ENCODE peak calls at places on chromosomes 3 and 15, in ten cellular contexts. I is CD8-positive, alpha-beta T cell; E is A549; N is CD8-positive, alpha-beta memory T cell; S is IMR-90; O is uterus; J is neuronal stem cell; Y is mesenchymal stem cell; H is colonic mucosa; L is kidney. P is an unnamed sample.

GRCh38 chr3:105304487-105304886 is 62.2 kb upstream of the ALCAM start:
- DNase-seq in I (no peak), E (no peak), N (no peak), S (peak; percentile 72), O (no peak), J (no peak), Y (peak; percentile 62), H (no peak), L (no peak), P (no peak)

GRCh38 chr15:60989696-60990095 is 239.4 kb downstream of the RORA start:
- DNase-seq in I (no peak), E (no peak), N (no peak), S (peak; percentile 22), O (no peak), J (no peak), Y (no peak), H (no peak), L (no peak), P (no peak)

GRCh38 chr15:98643104-98643503 is 5.2 kb upstream of the IGF1R start:
- DNase-seq in I (no peak), E (no peak), N (no peak), S (no peak), O (no peak), J (no peak), Y (no peak), H (no peak), L (no peak), P (no peak)

GRCh38 chr15:67063689-67064606 is 1.5 kb upstream of the SMAD3 start:
- DNase-seq in I (no peak), E (peak; percentile 73), N (no peak), S (peak; percentile 17), O (no peak), J (peak; percentile 54), Y (peak; percentile 80), H (peak; percentile 76), L (peak; percentile 74), P (no peak)

GRCh38 chr15:74040115-74040850 is 42.1 kb downstream of the GOLGA6A start:
- DNase-seq in I (no peak), E (no peak), N (no peak), S (peak; percentile 98), O (peak; percentile 67), J (no peak), Y (peak; percentile 93), H (peak; percentile 41), L (peak; percentile 87), P (peak; percentile 97)

GRCh38 chr15:67013696-67014095 is 51.7 kb upstream of the SMAD3 start:
- DNase-seq in I (no peak), E (no peak), N (no peak), S (peak; percentile 80), O (peak; percentile 47), J (peak; percentile 38), Y (peak; percentile 36), H (no peak), L (peak; percentile 75), P (peak; percentile 72)

GRCh38 chr3:151248772-151249366 is 29.5 kb downstream of the P2RY14 start:
- DNase-seq in I (no peak), E (no peak), N (no peak), S (no peak), O (no peak), J (no peak), Y (no peak), H (no peak), L (no peak), P (no peak)

GRCh38 chr3:149970716-149971402 is at the start of gene PFN2:
- DNase-seq in I (peak; percentile 37), E (peak; percentile 40), N (peak; percentile 74), S (peak; percentile 73), O (peak; percentile 65), J (peak; percentile 88), Y (peak; percentile 81), H (peak; percentile 56), L (peak; percentile 91), P (peak; percentile 70)

GRCh38 chr3:152843955-152844354 is 9.0 kb downstream of the P2RY1 start:
- DNase-seq in I (no peak), E (no peak), N (no peak), S (no peak), O (no peak), J (no peak), Y (no peak), H (no peak), L (no peak), P (no peak)

GRCh38 chr3:197137741-197138140 is 108.1 kb upstream of the MELTF start:
- DNase-seq in I (no peak), E (no peak), N (no peak), S (no peak), O (no peak), J (no peak), Y (no peak), H (no peak), L (no peak), P (no peak)

GRCh38 chr15:73322665-73323373 is 45.9 kb downstream of the HCN4 start:
- DNase-seq in I (no peak), E (no peak), N (no peak), S (no peak), O (no peak), J (no peak), Y (no peak), H (no peak), L (peak; percentile 75), P (no peak)

GRCh38 chr3:4417449-4417848 is 49.6 kb downstream of the SUMF1 start:
- DNase-seq in I (no peak), E (no peak), N (no peak), S (peak; percentile 65), O (peak; percentile 19), J (no peak), Y (no peak), H (no peak), L (no peak), P (no peak)

GRCh38 chr3:147699175-147699838 is 290.1 kb downstream of the ZIC1 start:
- DNase-seq in I (no peak), E (no peak), N (no peak), S (peak; percentile 21), O (no peak), J (no peak), Y (peak; percentile 23), H (no peak), L (no peak), P (no peak)

GRCh38 chr3:39668420-39668819 is 141.0 kb upstream of the MYRIP start:
- DNase-seq in I (no peak), E (peak; percentile 13), N (no peak), S (peak; percentile 38), O (no peak), J (peak; percentile 33), Y (peak; percentile 37), H (no peak), L (no peak), P (peak; percentile 2)

GRCh38 chr3:37957185-37957936 is 33.2 kb upstream of the VILL start:
- DNase-seq in I (no peak), E (no peak), N (no peak), S (no peak), O (peak; percentile 7), J (no peak), Y (no peak), H (no peak), L (no peak), P (no peak)

GRCh38 chr15:33960160-33960559 is 8.1 kb upstream of the CHRM5 start:
- DNase-seq in I (no peak), E (no peak), N (no peak), S (no peak), O (no peak), J (no peak), Y (no peak), H (no peak), L (no peak), P (no peak)

GRCh38 chr3:17942856-17943255 is 200.4 kb upstream of the TBC1D5 start:
- DNase-seq in I (no peak), E (no peak), N (no peak), S (no peak), O (no peak), J (no peak), Y (peak; percentile 25), H (no peak), L (no peak), P (no peak)

GRCh38 chr3:107928084-107928445 is 162.8 kb downstream of the CD47 start:
- DNase-seq in I (no peak), E (peak; percentile 18), N (no peak), S (peak; percentile 49), O (no peak), J (no peak), Y (peak; percentile 38), H (no peak), L (no peak), P (no peak)

GRCh38 chr3:195768414-195768813 is 43.3 kb downstream of the MUC4 start:
- DNase-seq in I (no peak), E (no peak), N (no peak), S (no peak), O (no peak), J (no peak), Y (no peak), H (no peak), L (no peak), P (no peak)
- H3K27ac ChIP-seq in I (no peak overlapping the region), E (no peak overlapping the region), N (no peak overlapping the region), S (no peak overlapping the region), O (no peak overlapping the region), J (no peak overlapping the region), Y (no peak overlapping the region), H (no peak overlapping the region), L (no peak overlapping the region), P (no peak overlapping the region)

DNA sequence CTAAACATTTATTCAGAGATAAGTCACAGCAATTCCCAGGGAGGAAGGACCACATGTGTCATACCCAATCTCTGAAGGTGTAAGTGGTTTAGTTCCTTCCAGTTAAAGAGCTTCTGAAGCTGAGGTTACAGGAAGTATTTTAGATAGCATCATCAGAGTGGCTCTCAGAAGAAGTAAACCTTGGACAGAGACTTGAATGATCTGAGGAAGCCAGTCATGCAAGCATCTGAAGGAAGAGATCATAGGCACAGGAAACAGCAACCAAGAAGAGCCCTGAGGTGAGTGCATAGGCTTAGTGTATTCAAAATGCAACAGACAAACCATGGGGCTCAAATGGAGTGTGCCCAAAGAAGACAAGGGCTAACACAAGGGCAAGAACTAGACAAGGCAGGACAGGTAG is 210.3 kb downstream of the ULK4 start:
- DNase-seq in I (no peak), E (no peak), N (no peak), S (no peak), O (no peak), J (no peak), Y (no peak), H (no peak), L (no peak), P (no peak)
- H3K4me1 ChIP-seq in I (no peaks in the 10 kb centered on the region), E (no peaks in the 10 kb centered on the region), N (peaks cover 5% of the 10 kb centered on the region), S (no peaks in the 10 kb centered on the region), O (no peaks in the 10 kb centered on the region), J (no peaks in the 10 kb centered on the region), Y (no peaks in the 10 kb centered on the region), H (no peaks in the 10 kb centered on the region), L (no peaks in the 10 kb centered on the region), P (no peaks in the 10 kb centered on the region)

DNA sequence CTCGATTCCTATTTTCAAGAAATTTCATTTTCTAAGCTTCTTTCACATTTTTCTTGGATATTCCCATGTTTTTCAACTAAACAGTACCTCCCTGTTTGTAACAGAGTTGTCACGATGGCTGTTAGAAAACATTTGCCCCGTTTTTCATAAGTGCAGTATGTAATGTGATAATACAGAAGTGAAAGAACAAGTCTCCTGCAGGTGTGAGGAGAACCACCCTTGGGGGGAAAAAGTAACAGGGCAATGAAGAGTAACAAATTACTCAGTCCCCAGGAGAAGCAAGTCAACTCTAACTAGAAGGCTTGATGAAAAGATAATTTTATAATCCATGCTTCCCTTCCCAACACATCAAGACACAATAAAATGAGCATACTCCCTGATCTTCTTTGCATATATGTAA is 493.3 kb downstream of the FOXP1 start:
- DNase-seq in I (no peak), E (no peak), N (no peak), S (no peak), O (no peak), J (no peak), Y (no peak), H (no peak), L (no peak), P (no peak)
- H3K27ac ChIP-seq in I (no peak overlapping the region), E (no peak overlapping the region), N (no peak overlapping the region), S (no peak overlapping the region), O (no peak overlapping the region), J (no peak overlapping the region), Y (no peak overlapping the region), H (no peak overlapping the region), L (no peak overlapping the region), P (no peak overlapping the region)

GRCh38 chr3:141231923-141232861 is 567 bp downstream of the PXYLP1 start:
- DNase-seq in I (no peak), E (peak; percentile 31), N (peak; percentile 57), S (no peak), O (peak; percentile 47), J (peak; percentile 29), Y (peak; percentile 18), H (peak; percentile 60), L (peak; percentile 88), P (peak; percentile 8)
- H3K4me1 ChIP-seq in I (peaks cover 49% of the 10 kb centered on the region), E (peaks cover 21% of the 10 kb centered on the region), N (peaks cover 39% of the 10 kb centered on the region), S (peaks cover 5% of the 10 kb centered on the region), O (no peaks in the 10 kb centered on the region), J (peaks cover 8% of the 10 kb centered on the region), Y (peaks cover 19% of the 10 kb centered on the region), H (peaks cover 4% of the 10 kb centered on the region), L (peaks cover 17% of the 10 kb centered on the region), P (peaks cover 54% of the 10 kb centered on the region)

P was measured in SJSA1.